ENCODE peak calls at places on chromosomes 12 and 14, in ten cellular contexts. K, A, Z, C, V, W, P, O, U and I are unnamed samples.

GRCh38 chr12:48038085-48038484 is 33.8 kb upstream of the COL2A1 start:
- DNase-seq in O (no peak), V (no peak), C (peak), U (no peak), Z (no peak), A (no peak), W (no peak), P (no peak), K (no peak), I (no peak)

GRCh38 chr12:132246997-132247717 is 82.2 kb downstream of the GALNT9 start:
- DNase-seq in W (no peak), Z (no peak), P (no peak), A (no peak), O (no peak), V (no peak), C (no peak), U (no peak), K (no peak), I (no peak)

GRCh38 chr12:109760031-109760929 is 46.7 kb downstream of the FAM222A start:
- DNase-seq in O (peak), V (peak), Z (peak), K (no peak), A (peak), W (no peak), P (no peak), U (no peak), C (no peak), I (no peak)

GRCh38 chr14:67515386-67516079 is 17.6 kb upstream of the PLEKHH1 start:
- DNase-seq in O (no peak), A (peak), P (no peak), K (no peak), U (peak), V (peak), C (no peak), Z (peak), W (no peak), I (no peak)

GRCh38 chr14:65840786-65841185 is 428.3 kb downstream of the FUT8 start:
- DNase-seq in W (no peak), A (no peak), K (no peak), U (no peak), P (no peak), C (no peak), V (no peak), Z (no peak), O (no peak), I (no peak)

GRCh38 chr12:109577311-109577710 is 3.7 kb downstream of the MVK start:
- DNase-seq in A (no peak), K (no peak), O (no peak), Z (no peak), C (no peak), V (no peak), W (no peak), U (no peak), P (no peak), I (no peak)

GRCh38 chr12:106521901-106522300 is 60.9 kb upstream of the RFX4 start:
- DNase-seq in Z (no peak), C (no peak), U (no peak), A (no peak), O (no peak), V (no peak), P (no peak), W (no peak), K (no peak), I (no peak)

GRCh38 chr14:31206536-31207286 is 882 bp downstream of the HECTD1 start:
- DNase-seq in O (peak), W (no peak), P (peak), A (peak), K (peak), U (peak), Z (peak), V (no peak), C (peak), I (no peak)

GRCh38 chr14:21109377-21110260 is 8.8 kb downstream of the TMEM253 start:
- DNase-seq in A (no peak), Z (no peak), K (no peak), W (no peak), P (no peak), C (no peak), V (no peak), U (no peak), O (no peak), I (no peak)

GRCh38 chr12:3160081-3160480 is 82.9 kb downstream of the TSPAN9 start:
- DNase-seq in A (no peak), K (no peak), W (no peak), U (no peak), Z (no peak), V (no peak), P (no peak), C (no peak), O (no peak), I (no peak)

GRCh38 chr14:54579606-54580005 is 12.7 kb downstream of the SAMD4A start:
- DNase-seq in O (no peak), Z (no peak), A (no peak), U (no peak), W (no peak), V (no peak), C (no peak), K (no peak), P (no peak), I (no peak)

GRCh38 chr14:93962701-93963601 is 13.4 kb downstream of the ASB2 start:
- DNase-seq in P (no peak), W (no peak), K (no peak), O (no peak), C (peak), V (peak), U (no peak), A (no peak), Z (no peak), I (no peak)

GRCh38 chr14:51023964-51024363 is 70.9 kb downstream of the TRIM9 start:
- DNase-seq in O (no peak), A (no peak), K (peak), U (no peak), C (peak), P (no peak), W (peak), Z (no peak), V (no peak), I (no peak)

GRCh38 chr12:25186788-25187397 is 8.1 kb downstream of the DNAI7 start:
- DNase-seq in Z (no peak), U (no peak), A (no peak), P (no peak), W (no peak), V (no peak), C (no peak), K (no peak), O (no peak), I (no peak)

GRCh38 chr12:107169200-107169599 is 75.9 kb upstream of the CRY1 start:
- DNase-seq in A (no peak), P (no peak), O (no peak), U (no peak), V (no peak), K (no peak), C (no peak), W (no peak), Z (no peak), I (no peak)

GRCh38 chr12:132356686-132357622 is 27.6 kb upstream of the GALNT9 start:
- DNase-seq in W (no peak), V (peak), U (no peak), P (no peak), K (no peak), Z (peak), A (peak), O (no peak), C (no peak), I (no peak)

GRCh38 chr14:73374218-73374617 is 84.1 kb downstream of the NUMB start:
- DNase-seq in Z (no peak), O (no peak), W (no peak), U (no peak), P (no peak), K (no peak), V (no peak), A (no peak), C (no peak), I (no peak)

GRCh38 chr12:11545438-11546330 is 103.8 kb upstream of the ETV6 start:
- DNase-seq in C (no peak), U (peak), Z (no peak), K (no peak), A (no peak), V (no peak), P (no peak), O (no peak), W (no peak), I (no peak)

GRCh38 chr12:53207042-53207441 is at the start of gene ITGB7:
- DNase-seq in W (no peak), Z (no peak), U (peak), O (no peak), A (no peak), K (no peak), V (no peak), P (no peak), C (no peak), I (no peak)

GRCh38 chr12:52649066-52649465 is 2.9 kb downstream of the KRT2 start:
- DNase-seq in Z (no peak), U (no peak), A (no peak), O (no peak), W (no peak), P (no peak), C (no peak), V (no peak), K (no peak), I (no peak)

GRCh38 chr12:66584673-66585072 is 94.2 kb downstream of the GRIP1 start:
- DNase-seq in Z (no peak), A (no peak), P (no peak), C (no peak), K (no peak), W (no peak), O (no peak), V (no peak), U (no peak), I (no peak)

GRCh38 chr14:76701981-76702380 is 59.3 kb upstream of the VASH1 start:
- DNase-seq in A (no peak), Z (no peak), U (no peak), W (no peak), P (no peak), V (peak), K (no peak), O (peak), C (no peak), I (no peak)

GRCh38 chr14:49497725-49498348 is 88.3 kb downstream of the RPS29 start:
- DNase-seq in W (peak), K (no peak), U (no peak), V (no peak), C (peak), O (no peak), P (peak), A (peak), Z (peak), I (no peak)

GRCh38 chr12:89278169-89278568 is 74.1 kb downstream of the DUSP6 start:
- DNase-seq in U (no peak), K (no peak), Z (no peak), C (no peak), W (no peak), P (no peak), O (no peak), V (no peak), A (peak), I (no peak)

GRCh38 chr14:99678198-99678597 is 5.9 kb upstream of the CYP46A1 start:
- DNase-seq in Z (no peak), K (no peak), V (no peak), W (no peak), A (no peak), P (no peak), U (no peak), C (no peak), O (no peak), I (no peak)

GRCh38 chr12:53073881-53074280 is 5.3 kb downstream of the SPRYD3 start:
- DNase-seq in V (peak), C (no peak), K (no peak), P (no peak), O (no peak), W (no peak), Z (no peak), A (peak), U (no peak), I (no peak)

GRCh38 chr14:99982449-99983250 is 82.6 kb upstream of the EVL start:
- DNase-seq in V (no peak), C (peak), P (peak), K (peak), A (peak), O (peak), Z (peak), U (peak), W (peak), I (peak)

GRCh38 chr14:97546491-97546890 is 749.3 kb downstream of the VRK1 start:
- DNase-seq in K (no peak), V (no peak), A (no peak), Z (no peak), O (no peak), U (no peak), P (no peak), W (no peak), C (no peak), I (no peak)

GRCh38 chr12:48125985-48126384 is 6.8 kb downstream of the PFKM start:
- DNase-seq in Z (no peak), K (no peak), U (no peak), A (no peak), W (no peak), C (no peak), O (peak), V (peak), P (no peak), I (no peak)

GRCh38 chr14:49970474-49971147 is 77.7 kb downstream of the ARF6 start:
- DNase-seq in C (peak), W (no peak), U (no peak), A (no peak), P (no peak), K (no peak), Z (no peak), O (peak), V (no peak), I (no peak)

GRCh38 chr14:68286667-68287066 is 467.1 kb downstream of the RAD51B start:
- DNase-seq in Z (no peak), K (no peak), O (no peak), A (no peak), C (no peak), V (no peak), U (no peak), P (no peak), W (no peak), I (no peak)

GRCh38 chr14:54483848-54484247 is 4.9 kb downstream of the GMFB start:
- DNase-seq in W (no peak), O (no peak), Z (no peak), K (no peak), P (no peak), C (no peak), V (no peak), A (no peak), U (no peak), I (no peak)

GRCh38 chr12:65121049-65121955 is at the start of gene WIF1:
- DNase-seq in V (peak), C (no peak), O (no peak), Z (peak), A (peak), K (no peak), P (peak), W (no peak), U (peak), I (no peak)

GRCh38 chr12:131672941-131673330 is 38.0 kb upstream of the SFSWAP start:
- DNase-seq in P (no peak), Z (no peak), C (no peak), V (no peak), W (no peak), O (no peak), A (no peak), U (no peak), K (no peak), I (no peak)

GRCh38 chr12:31967569-31967968 is 8.4 kb downstream of the RESF1 start:
- DNase-seq in A (peak), V (no peak), Z (no peak), K (no peak), O (no peak), P (no peak), U (no peak), W (no peak), C (no peak), I (no peak)

GRCh38 chr12:92621833-92622232 is 81.0 kb upstream of the PLEKHG7 start:
- DNase-seq in A (no peak), P (no peak), U (no peak), W (no peak), V (no peak), C (no peak), O (no peak), K (no peak), Z (no peak), I (peak)

GRCh38 chr12:19129121-19129485 is 430 bp upstream of the PLEKHA5 start:
- DNase-seq in C (peak), A (no peak), O (no peak), V (no peak), K (no peak), P (no peak), W (no peak), Z (no peak), U (no peak), I (no peak)